ENCODE peak calls at places on chromosomes 11 and 22, in nine cellular contexts. One of them, this sample, is unnamed.

GRCh38 chr11:86811637-86812321 is 11.4 kb downstream of the PRSS23 start:
- DNase-seq in cardiac muscle cell: no peak
- DNase-seq in ELR: peak; percentile 85
- DNase-seq in glomerular endothelial cell: no peak
- DNase-seq in SHP77: no peak
- DNase-seq in NCI-H1694: no peak
- DNase-seq in right atrium auricular region: no peak
- DNase-seq in neuronal stem cell: no peak
- DNase-seq in tibial artery: no peak
- DNase-seq in this sample: no peak

GRCh38 chr11:17572359-17572690 is 25.3 kb downstream of the OTOG start:
- DNase-seq in cardiac muscle cell: no peak
- DNase-seq in ELR: no peak
- DNase-seq in glomerular endothelial cell: no peak
- DNase-seq in SHP77: no peak
- DNase-seq in NCI-H1694: no peak
- DNase-seq in right atrium auricular region: no peak
- DNase-seq in neuronal stem cell: no peak
- DNase-seq in tibial artery: no peak
- DNase-seq in this sample: no peak

GRCh38 chr11:33000181-33000580 is 15.5 kb upstream of the DEPDC7 start:
- DNase-seq in cardiac muscle cell: no peak
- DNase-seq in ELR: peak; percentile 73
- DNase-seq in glomerular endothelial cell: peak; percentile 10
- DNase-seq in SHP77: no peak
- DNase-seq in NCI-H1694: no peak
- DNase-seq in right atrium auricular region: no peak
- DNase-seq in neuronal stem cell: no peak
- DNase-seq in tibial artery: no peak
- DNase-seq in this sample: no peak

GRCh38 chr11:69550846-69551245 is 69.4 kb downstream of the LINC01488 start:
- DNase-seq in cardiac muscle cell: no peak
- DNase-seq in ELR: no peak
- DNase-seq in glomerular endothelial cell: no peak
- DNase-seq in SHP77: no peak
- DNase-seq in NCI-H1694: no peak
- DNase-seq in right atrium auricular region: no peak
- DNase-seq in neuronal stem cell: no peak
- DNase-seq in tibial artery: no peak
- DNase-seq in this sample: no peak

GRCh38 chr11:19725379-19726079 is 12.9 kb downstream of the NAV2 start:
- DNase-seq in cardiac muscle cell: no peak
- DNase-seq in ELR: no peak
- DNase-seq in glomerular endothelial cell: no peak
- DNase-seq in SHP77: no peak
- DNase-seq in NCI-H1694: no peak
- DNase-seq in right atrium auricular region: no peak
- DNase-seq in neuronal stem cell: no peak
- DNase-seq in tibial artery: no peak
- DNase-seq in this sample: no peak

GRCh38 chr11:127000291-127000968 is at the start of gene KIRREL3:
- DNase-seq in cardiac muscle cell: peak; percentile 54
- DNase-seq in ELR: peak; percentile 70
- DNase-seq in glomerular endothelial cell: no peak
- DNase-seq in SHP77: no peak
- DNase-seq in NCI-H1694: peak; percentile 7
- DNase-seq in right atrium auricular region: no peak
- DNase-seq in neuronal stem cell: no peak
- DNase-seq in tibial artery: no peak
- DNase-seq in this sample: peak; percentile 81

GRCh38 chr11:60345489-60345888 is 18.4 kb downstream of the MS4A6E start:
- DNase-seq in cardiac muscle cell: peak; percentile 57
- DNase-seq in ELR: peak; percentile 51
- DNase-seq in glomerular endothelial cell: no peak
- DNase-seq in SHP77: no peak
- DNase-seq in NCI-H1694: no peak
- DNase-seq in right atrium auricular region: no peak
- DNase-seq in neuronal stem cell: no peak
- DNase-seq in tibial artery: no peak
- DNase-seq in this sample: no peak

GRCh38 chr11:26276798-26277424 is 55.0 kb upstream of the ANO3 start:
- DNase-seq in cardiac muscle cell: peak; percentile 58
- DNase-seq in ELR: peak; percentile 70
- DNase-seq in glomerular endothelial cell: peak; percentile 57
- DNase-seq in SHP77: no peak
- DNase-seq in NCI-H1694: peak; percentile 37
- DNase-seq in right atrium auricular region: peak; percentile 74
- DNase-seq in neuronal stem cell: peak; percentile 75
- DNase-seq in tibial artery: peak; percentile 34
- DNase-seq in this sample: peak; percentile 31

GRCh38 chr11:43904737-43905515 is 24.3 kb downstream of the ALKBH3 start:
- DNase-seq in cardiac muscle cell: no peak
- DNase-seq in ELR: no peak
- DNase-seq in glomerular endothelial cell: peak; percentile 51
- DNase-seq in SHP77: no peak
- DNase-seq in NCI-H1694: no peak
- DNase-seq in right atrium auricular region: no peak
- DNase-seq in neuronal stem cell: no peak
- DNase-seq in tibial artery: no peak
- DNase-seq in this sample: peak; percentile 65

GRCh38 chr11:132024587-132025295 is 654.3 kb downstream of the NTM start:
- DNase-seq in cardiac muscle cell: no peak
- DNase-seq in ELR: peak; percentile 96
- DNase-seq in glomerular endothelial cell: no peak
- DNase-seq in SHP77: no peak
- DNase-seq in NCI-H1694: no peak
- DNase-seq in right atrium auricular region: no peak
- DNase-seq in neuronal stem cell: no peak
- DNase-seq in tibial artery: no peak
- DNase-seq in this sample: no peak

GRCh38 chr22:23218867-23219251 is 38.5 kb downstream of the BCR start:
- DNase-seq in cardiac muscle cell: peak; percentile 86
- DNase-seq in ELR: no peak
- DNase-seq in glomerular endothelial cell: no peak
- DNase-seq in SHP77: peak; percentile 89
- DNase-seq in NCI-H1694: peak; percentile 27
- DNase-seq in right atrium auricular region: no peak
- DNase-seq in neuronal stem cell: no peak
- DNase-seq in tibial artery: no peak
- DNase-seq in this sample: no peak

GRCh38 chr22:42343551-42344081 is 73.2 kb upstream of the TCF20 start:
- DNase-seq in cardiac muscle cell: peak; percentile 78
- DNase-seq in ELR: peak; percentile 21
- DNase-seq in glomerular endothelial cell: no peak
- DNase-seq in SHP77: no peak
- DNase-seq in NCI-H1694: no peak
- DNase-seq in right atrium auricular region: no peak
- DNase-seq in neuronal stem cell: no peak
- DNase-seq in tibial artery: no peak
- DNase-seq in this sample: no peak

GRCh38 chr11:28086569-28086968 is 21.4 kb downstream of the KIF18A start:
- DNase-seq in cardiac muscle cell: no peak
- DNase-seq in ELR: peak; percentile 90
- DNase-seq in glomerular endothelial cell: no peak
- DNase-seq in SHP77: no peak
- DNase-seq in NCI-H1694: no peak
- DNase-seq in right atrium auricular region: no peak
- DNase-seq in neuronal stem cell: no peak
- DNase-seq in tibial artery: no peak
- DNase-seq in this sample: no peak

GRCh38 chr11:112292785-112293407 is 32.2 kb upstream of the PLET1 start:
- DNase-seq in cardiac muscle cell: no peak
- DNase-seq in ELR: peak; percentile 75
- DNase-seq in glomerular endothelial cell: no peak
- DNase-seq in SHP77: no peak
- DNase-seq in NCI-H1694: no peak
- DNase-seq in right atrium auricular region: peak; percentile 73
- DNase-seq in neuronal stem cell: no peak
- DNase-seq in tibial artery: peak; percentile 83
- DNase-seq in this sample: no peak

GRCh38 chr11:19679952-19680823 is 32.4 kb upstream of the NAV2 start:
- DNase-seq in cardiac muscle cell: peak; percentile 25
- DNase-seq in ELR: peak; percentile 99
- DNase-seq in glomerular endothelial cell: peak; percentile 90
- DNase-seq in SHP77: no peak
- DNase-seq in NCI-H1694: no peak
- DNase-seq in right atrium auricular region: peak; percentile 96
- DNase-seq in neuronal stem cell: no peak
- DNase-seq in tibial artery: peak; percentile 96
- DNase-seq in this sample: peak; percentile 58

GRCh38 chr11:81211050-81211449 is 1522.6 kb downstream of the FAM181B start:
- DNase-seq in cardiac muscle cell: no peak
- DNase-seq in ELR: no peak
- DNase-seq in glomerular endothelial cell: no peak
- DNase-seq in SHP77: no peak
- DNase-seq in NCI-H1694: no peak
- DNase-seq in right atrium auricular region: no peak
- DNase-seq in neuronal stem cell: no peak
- DNase-seq in tibial artery: no peak
- DNase-seq in this sample: no peak

GRCh38 chr22:41301085-41302015 is at the start of gene ZC3H7B:
- DNase-seq in cardiac muscle cell: peak; percentile 89
- DNase-seq in ELR: peak; percentile 88
- DNase-seq in glomerular endothelial cell: no peak
- DNase-seq in SHP77: peak; percentile 82
- DNase-seq in NCI-H1694: peak; percentile 62
- DNase-seq in right atrium auricular region: peak; percentile 76
- DNase-seq in neuronal stem cell: peak; percentile 65
- DNase-seq in tibial artery: peak; percentile 82
- DNase-seq in this sample: peak; percentile 86

GRCh38 chr11:130179396-130180306 is 20.1 kb downstream of the ST14 start:
- DNase-seq in cardiac muscle cell: no peak
- DNase-seq in ELR: no peak
- DNase-seq in glomerular endothelial cell: no peak
- DNase-seq in SHP77: peak; percentile 59
- DNase-seq in NCI-H1694: no peak
- DNase-seq in right atrium auricular region: no peak
- DNase-seq in neuronal stem cell: no peak
- DNase-seq in tibial artery: no peak
- DNase-seq in this sample: no peak

This sample was measured in putamen.